ENCODE peak calls at places on chromosomes 16 and 17, in ten cellular contexts. One of them, this sample, is unnamed.

GRCh38 chr16:77758508-77758907 is 29.9 kb upstream of the VAT1L start:
- DNase-seq in Peyer's patch: no peak
- DNase-seq in pancreas: no peak
- DNase-seq in heart left ventricle: no peak
- DNase-seq in AG09309: no peak
- DNase-seq in dorsolateral prefrontal cortex: no peak
- DNase-seq in right lobe of liver: no peak
- DNase-seq in GM06990: no peak
- DNase-seq in cardiac muscle cell: no peak
- DNase-seq in ovary: no peak
- DNase-seq in this sample: no peak

GRCh38 chr17:9232591-9233270 is 211.4 kb downstream of the NTN1 start:
- DNase-seq in Peyer's patch: no peak
- DNase-seq in pancreas: no peak
- DNase-seq in heart left ventricle: no peak
- DNase-seq in AG09309: no peak
- DNase-seq in dorsolateral prefrontal cortex: no peak
- DNase-seq in right lobe of liver: peak
- DNase-seq in GM06990: no peak
- DNase-seq in cardiac muscle cell: no peak
- DNase-seq in ovary: no peak
- DNase-seq in this sample: no peak

GRCh38 chr16:73339821-73340220 is 291.9 kb upstream of the ZFHX3 start:
- DNase-seq in Peyer's patch: no peak
- DNase-seq in pancreas: no peak
- DNase-seq in heart left ventricle: no peak
- DNase-seq in AG09309: no peak
- DNase-seq in dorsolateral prefrontal cortex: no peak
- DNase-seq in right lobe of liver: no peak
- DNase-seq in GM06990: no peak
- DNase-seq in cardiac muscle cell: no peak
- DNase-seq in ovary: no peak
- DNase-seq in this sample: no peak

GRCh38 chr16:20344630-20345029 is 7.9 kb downstream of the UMOD start:
- DNase-seq in Peyer's patch: no peak
- DNase-seq in pancreas: no peak
- DNase-seq in heart left ventricle: no peak
- DNase-seq in AG09309: no peak
- DNase-seq in dorsolateral prefrontal cortex: no peak
- DNase-seq in right lobe of liver: no peak
- DNase-seq in GM06990: no peak
- DNase-seq in cardiac muscle cell: no peak
- DNase-seq in ovary: no peak
- DNase-seq in this sample: peak

GRCh38 chr16:81461243-81461642 is 16.6 kb downstream of the CMIP start:
- DNase-seq in Peyer's patch: no peak
- DNase-seq in pancreas: no peak
- DNase-seq in heart left ventricle: no peak
- DNase-seq in AG09309: no peak
- DNase-seq in dorsolateral prefrontal cortex: no peak
- DNase-seq in right lobe of liver: no peak
- DNase-seq in GM06990: no peak
- DNase-seq in cardiac muscle cell: no peak
- DNase-seq in ovary: no peak
- DNase-seq in this sample: no peak

GRCh38 chr17:15436399-15437369 is 30.7 kb downstream of the CDRT4 start:
- DNase-seq in Peyer's patch: peak
- DNase-seq in pancreas: no peak
- DNase-seq in heart left ventricle: peak
- DNase-seq in AG09309: no peak
- DNase-seq in dorsolateral prefrontal cortex: peak
- DNase-seq in right lobe of liver: peak
- DNase-seq in GM06990: no peak
- DNase-seq in cardiac muscle cell: no peak
- DNase-seq in ovary: peak
- DNase-seq in this sample: peak

GRCh38 chr16:5347561-5347960 is 250.0 kb upstream of the EEF2KMT start:
- DNase-seq in Peyer's patch: no peak
- DNase-seq in pancreas: no peak
- DNase-seq in heart left ventricle: no peak
- DNase-seq in AG09309: no peak
- DNase-seq in dorsolateral prefrontal cortex: no peak
- DNase-seq in right lobe of liver: no peak
- DNase-seq in GM06990: no peak
- DNase-seq in cardiac muscle cell: no peak
- DNase-seq in ovary: no peak
- DNase-seq in this sample: no peak

GRCh38 chr17:6028294-6028693 is 41.9 kb upstream of the WSCD1 start:
- DNase-seq in Peyer's patch: no peak
- DNase-seq in pancreas: no peak
- DNase-seq in heart left ventricle: no peak
- DNase-seq in AG09309: no peak
- DNase-seq in dorsolateral prefrontal cortex: no peak
- DNase-seq in right lobe of liver: no peak
- DNase-seq in GM06990: no peak
- DNase-seq in cardiac muscle cell: no peak
- DNase-seq in ovary: no peak
- DNase-seq in this sample: no peak

GRCh38 chr16:27364493-27365141 is 37.4 kb upstream of the IL21R start:
- DNase-seq in Peyer's patch: no peak
- DNase-seq in pancreas: no peak
- DNase-seq in heart left ventricle: no peak
- DNase-seq in AG09309: no peak
- DNase-seq in dorsolateral prefrontal cortex: no peak
- DNase-seq in right lobe of liver: peak
- DNase-seq in GM06990: no peak
- DNase-seq in cardiac muscle cell: no peak
- DNase-seq in ovary: no peak
- DNase-seq in this sample: peak

GRCh38 chr17:62597920-62598319 is 29.6 kb upstream of the MRC2 start:
- DNase-seq in Peyer's patch: no peak
- DNase-seq in pancreas: no peak
- DNase-seq in heart left ventricle: no peak
- DNase-seq in AG09309: peak
- DNase-seq in dorsolateral prefrontal cortex: no peak
- DNase-seq in right lobe of liver: no peak
- DNase-seq in GM06990: no peak
- DNase-seq in cardiac muscle cell: no peak
- DNase-seq in ovary: peak
- DNase-seq in this sample: no peak

GRCh38 chr17:77815127-77815905 is 143.2 kb upstream of the TNRC6C start:
- DNase-seq in Peyer's patch: no peak
- DNase-seq in pancreas: no peak
- DNase-seq in heart left ventricle: no peak
- DNase-seq in AG09309: no peak
- DNase-seq in dorsolateral prefrontal cortex: no peak
- DNase-seq in right lobe of liver: no peak
- DNase-seq in GM06990: no peak
- DNase-seq in cardiac muscle cell: peak
- DNase-seq in ovary: no peak
- DNase-seq in this sample: no peak

GRCh38 chr16:66057056-66057455 is 309.4 kb upstream of the CDH5 start:
- DNase-seq in Peyer's patch: no peak
- DNase-seq in pancreas: no peak
- DNase-seq in heart left ventricle: no peak
- DNase-seq in AG09309: no peak
- DNase-seq in dorsolateral prefrontal cortex: no peak
- DNase-seq in right lobe of liver: no peak
- DNase-seq in GM06990: no peak
- DNase-seq in cardiac muscle cell: no peak
- DNase-seq in ovary: no peak
- DNase-seq in this sample: no peak

GRCh38 chr17:50213026-50214015 is 11.9 kb upstream of the COL1A1 start:
- DNase-seq in Peyer's patch: peak
- DNase-seq in pancreas: no peak
- DNase-seq in heart left ventricle: no peak
- DNase-seq in AG09309: no peak
- DNase-seq in dorsolateral prefrontal cortex: no peak
- DNase-seq in right lobe of liver: no peak
- DNase-seq in GM06990: no peak
- DNase-seq in cardiac muscle cell: peak
- DNase-seq in ovary: peak
- DNase-seq in this sample: peak

DNA sequence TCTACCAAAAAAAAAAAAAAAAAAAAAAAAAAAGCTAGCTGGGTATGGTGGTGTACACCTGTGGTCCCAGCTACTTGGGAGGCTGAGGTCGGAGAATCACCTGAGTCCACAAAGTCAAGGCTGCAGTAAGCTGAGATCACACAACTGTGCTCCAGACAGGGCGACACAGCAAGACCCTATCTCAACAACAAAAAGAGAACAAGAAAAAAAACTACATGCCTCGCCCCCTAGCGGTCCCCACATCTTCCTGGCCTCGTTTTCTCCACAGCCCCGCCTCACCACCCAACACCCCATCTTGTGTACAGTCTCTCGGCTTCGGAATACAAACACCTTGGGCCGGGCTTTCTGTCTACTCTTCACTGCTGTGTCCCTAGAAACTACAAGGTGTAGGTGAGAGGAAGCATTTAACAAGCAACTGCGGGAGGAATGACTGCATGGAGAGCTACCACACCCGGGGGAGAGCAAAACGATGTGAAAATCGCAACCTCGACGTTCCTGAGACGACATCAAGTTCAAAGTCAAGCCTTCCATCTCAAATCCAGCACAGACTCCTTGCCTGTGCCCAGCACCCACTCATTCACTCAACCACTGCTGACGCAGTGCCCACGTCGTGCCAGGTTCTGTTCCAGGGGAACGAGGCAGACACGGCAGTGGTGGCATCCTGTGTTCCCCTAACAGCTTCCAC is 9.0 kb downstream of the NTAN1 start:
- DNase-seq in Peyer's patch: no peak
- DNase-seq in pancreas: no peak
- DNase-seq in heart left ventricle: no peak
- DNase-seq in AG09309: no peak
- DNase-seq in dorsolateral prefrontal cortex: no peak
- DNase-seq in right lobe of liver: no peak
- DNase-seq in GM06990: no peak
- DNase-seq in cardiac muscle cell: no peak
- DNase-seq in ovary: no peak
- DNase-seq in this sample: no peak
- TF ChIP-seq CTCF in Peyer's patch: no peak
- TF ChIP-seq CTCF in pancreas: no peak
- TF ChIP-seq CTCF in heart left ventricle: no peak
- TF ChIP-seq CTCF in AG09309: no peak
- TF ChIP-seq CTCF in dorsolateral prefrontal cortex: no peak
- TF ChIP-seq CTCF in right lobe of liver: no peak
- TF ChIP-seq CTCF in GM06990: peak
- TF ChIP-seq CTCF in cardiac muscle cell: no peak
- TF ChIP-seq CTCF in ovary: no peak
- TF ChIP-seq CTCF in this sample: no peak

GRCh38 chr16:67483731-67484525 is 581 bp upstream of the AGRP start:
- DNase-seq in Peyer's patch: no peak
- DNase-seq in pancreas: no peak
- DNase-seq in heart left ventricle: no peak
- DNase-seq in AG09309: no peak
- DNase-seq in dorsolateral prefrontal cortex: no peak
- DNase-seq in right lobe of liver: no peak
- DNase-seq in GM06990: no peak
- DNase-seq in cardiac muscle cell: no peak
- DNase-seq in ovary: peak
- DNase-seq in this sample: no peak

GRCh38 chr16:67490330-67491096 is 7.2 kb upstream of the AGRP start:
- DNase-seq in Peyer's patch: no peak
- DNase-seq in pancreas: no peak
- DNase-seq in heart left ventricle: no peak
- DNase-seq in AG09309: peak
- DNase-seq in dorsolateral prefrontal cortex: no peak
- DNase-seq in right lobe of liver: no peak
- DNase-seq in GM06990: no peak
- DNase-seq in cardiac muscle cell: no peak
- DNase-seq in ovary: no peak
- DNase-seq in this sample: no peak

GRCh38 chr16:67486805-67487204 is 3.5 kb upstream of the AGRP start:
- DNase-seq in Peyer's patch: no peak
- DNase-seq in pancreas: no peak
- DNase-seq in heart left ventricle: no peak
- DNase-seq in AG09309: no peak
- DNase-seq in dorsolateral prefrontal cortex: no peak
- DNase-seq in right lobe of liver: no peak
- DNase-seq in GM06990: no peak
- DNase-seq in cardiac muscle cell: no peak
- DNase-seq in ovary: no peak
- DNase-seq in this sample: no peak

DNA sequence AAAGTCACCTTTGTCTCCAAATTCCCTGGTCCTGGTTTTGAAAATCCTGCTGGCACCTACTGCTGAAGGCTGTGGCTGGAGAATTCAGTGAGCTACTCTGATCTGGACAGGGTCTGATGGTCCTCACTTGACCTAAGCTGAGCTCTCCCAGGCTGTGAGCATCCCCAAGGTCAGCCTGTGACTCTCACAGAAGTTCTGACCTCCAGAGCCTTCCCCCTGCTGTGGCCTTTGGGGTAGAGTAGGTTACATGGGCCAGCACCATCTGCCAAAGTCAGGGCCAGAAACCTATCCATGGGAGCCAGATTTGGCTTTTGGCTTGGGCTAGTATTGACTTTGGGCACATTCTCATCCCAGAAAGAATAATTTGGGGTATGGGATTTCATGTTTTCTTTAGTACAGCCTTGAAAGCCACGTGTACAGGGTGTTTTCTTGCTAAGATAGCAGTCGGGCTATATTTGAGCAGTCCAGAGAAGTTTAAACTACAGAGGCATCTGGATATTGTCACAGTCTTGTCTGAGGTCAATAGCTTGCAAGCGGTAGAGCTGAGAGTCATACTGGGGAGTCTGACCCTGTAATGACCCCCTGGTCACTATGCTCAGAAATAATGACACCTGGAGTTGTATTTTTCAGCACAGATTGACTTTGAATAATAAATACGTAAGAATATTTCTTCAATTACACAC is 6.2 kb upstream of the AGRP start:
- DNase-seq in Peyer's patch: no peak
- DNase-seq in pancreas: no peak
- DNase-seq in heart left ventricle: no peak
- DNase-seq in AG09309: no peak
- DNase-seq in dorsolateral prefrontal cortex: no peak
- DNase-seq in right lobe of liver: no peak
- DNase-seq in GM06990: no peak
- DNase-seq in cardiac muscle cell: peak
- DNase-seq in ovary: peak
- DNase-seq in this sample: no peak
- H3K4me3 ChIP-seq in Peyer's patch: no peak
- H3K4me3 ChIP-seq in pancreas: no peak
- H3K4me3 ChIP-seq in heart left ventricle: no peak
- H3K4me3 ChIP-seq in AG09309: no peak
- H3K4me3 ChIP-seq in dorsolateral prefrontal cortex: no peak
- H3K4me3 ChIP-seq in right lobe of liver: no peak
- H3K4me3 ChIP-seq in GM06990: no peak
- H3K4me3 ChIP-seq in cardiac muscle cell: no peak
- H3K4me3 ChIP-seq in ovary: no peak
- H3K4me3 ChIP-seq in this sample: no peak

GRCh38 chr16:28937222-28937876 is 5.6 kb downstream of the CD19 start:
- DNase-seq in Peyer's patch: no peak
- DNase-seq in pancreas: no peak
- DNase-seq in heart left ventricle: no peak
- DNase-seq in AG09309: no peak
- DNase-seq in dorsolateral prefrontal cortex: no peak
- DNase-seq in right lobe of liver: no peak
- DNase-seq in GM06990: no peak
- DNase-seq in cardiac muscle cell: no peak
- DNase-seq in ovary: no peak
- DNase-seq in this sample: no peak
- TF ChIP-seq CTCF in Peyer's patch: no peak
- TF ChIP-seq CTCF in pancreas: no peak
- TF ChIP-seq CTCF in heart left ventricle: no peak
- TF ChIP-seq CTCF in AG09309: no peak
- TF ChIP-seq CTCF in dorsolateral prefrontal cortex: no peak
- TF ChIP-seq CTCF in right lobe of liver: no peak
- TF ChIP-seq CTCF in GM06990: no peak
- TF ChIP-seq CTCF in cardiac muscle cell: no peak
- TF ChIP-seq CTCF in ovary: no peak
- TF ChIP-seq CTCF in this sample: no peak

GRCh38 chr17:3666516-3666915 is 1.9 kb downstream of the TAX1BP3 start:
- DNase-seq in Peyer's patch: no peak
- DNase-seq in pancreas: no peak
- DNase-seq in heart left ventricle: no peak
- DNase-seq in AG09309: no peak
- DNase-seq in dorsolateral prefrontal cortex: no peak
- DNase-seq in right lobe of liver: no peak
- DNase-seq in GM06990: no peak
- DNase-seq in cardiac muscle cell: no peak
- DNase-seq in ovary: no peak
- DNase-seq in this sample: no peak
- H3K4me3 ChIP-seq in Peyer's patch: no peak
- H3K4me3 ChIP-seq in pancreas: peak
- H3K4me3 ChIP-seq in heart left ventricle: peak
- H3K4me3 ChIP-seq in AG09309: peak
- H3K4me3 ChIP-seq in dorsolateral prefrontal cortex: peak
- H3K4me3 ChIP-seq in right lobe of liver: no peak
- H3K4me3 ChIP-seq in GM06990: no peak
- H3K4me3 ChIP-seq in cardiac muscle cell: peak
- H3K4me3 ChIP-seq in ovary: no peak
- H3K4me3 ChIP-seq in this sample: no peak